ENCODE peak calls at places on chromosome 3, in four cellular contexts. One of them, this sample, is unnamed.

GRCh38 chr3:63824309-63824708 is 5.2 kb downstream of the C3orf49 start:
- DNase-seq in hippocampal formation: no peak
- DNase-seq in stimulated activated naive CD8-positive, alpha-beta T cell treated with anti-CD3 and anti-CD28 coated beads, Interleukin-15, amount 100 ng/mL, for 72 hours: no peak
- DNase-seq in LoVo: no peak
- DNase-seq in this sample: peak

GRCh38 chr3:134949150-134949549 is 154.1 kb downstream of the EPHB1 start:
- DNase-seq in hippocampal formation: no peak
- DNase-seq in stimulated activated naive CD8-positive, alpha-beta T cell treated with anti-CD3 and anti-CD28 coated beads, Interleukin-15, amount 100 ng/mL, for 72 hours: no peak
- DNase-seq in LoVo: no peak
- DNase-seq in this sample: no peak

GRCh38 chr3:129211772-129212171 is 28.1 kb upstream of the CNBP start:
- DNase-seq in hippocampal formation: no peak
- DNase-seq in stimulated activated naive CD8-positive, alpha-beta T cell treated with anti-CD3 and anti-CD28 coated beads, Interleukin-15, amount 100 ng/mL, for 72 hours: no peak
- DNase-seq in LoVo: peak
- DNase-seq in this sample: peak

GRCh38 chr3:145739926-145740325 is 421.1 kb downstream of the PLOD2 start:
- DNase-seq in stimulated activated naive CD8-positive, alpha-beta T cell treated with anti-CD3 and anti-CD28 coated beads, Interleukin-15, amount 100 ng/mL, for 72 hours: no peak
- DNase-seq in LoVo: no peak
- DNase-seq in hippocampal formation: no peak
- DNase-seq in this sample: no peak

GRCh38 chr3:188832961-188833615 is 338.7 kb upstream of the TPRG1 start:
- DNase-seq in hippocampal formation: no peak
- DNase-seq in LoVo: no peak
- DNase-seq in stimulated activated naive CD8-positive, alpha-beta T cell treated with anti-CD3 and anti-CD28 coated beads, Interleukin-15, amount 100 ng/mL, for 72 hours: no peak
- DNase-seq in this sample: no peak

GRCh38 chr3:186109897-186110803 is 1.3 kb upstream of the ETV5 start:
- DNase-seq in hippocampal formation: no peak
- DNase-seq in LoVo: peak
- DNase-seq in stimulated activated naive CD8-positive, alpha-beta T cell treated with anti-CD3 and anti-CD28 coated beads, Interleukin-15, amount 100 ng/mL, for 72 hours: peak
- DNase-seq in this sample: peak

GRCh38 chr3:123641505-123641904 is 56.7 kb upstream of the HACD2 start:
- DNase-seq in hippocampal formation: no peak
- DNase-seq in LoVo: no peak
- DNase-seq in stimulated activated naive CD8-positive, alpha-beta T cell treated with anti-CD3 and anti-CD28 coated beads, Interleukin-15, amount 100 ng/mL, for 72 hours: no peak
- DNase-seq in this sample: no peak

GRCh38 chr3:148852271-148853000 is 12.7 kb upstream of the CPA3 start:
- DNase-seq in stimulated activated naive CD8-positive, alpha-beta T cell treated with anti-CD3 and anti-CD28 coated beads, Interleukin-15, amount 100 ng/mL, for 72 hours: no peak
- DNase-seq in LoVo: no peak
- DNase-seq in hippocampal formation: no peak
- DNase-seq in this sample: no peak

GRCh38 chr3:9396301-9396631 is 1.1 kb upstream of the SETD5 start:
- DNase-seq in LoVo: peak
- DNase-seq in stimulated activated naive CD8-positive, alpha-beta T cell treated with anti-CD3 and anti-CD28 coated beads, Interleukin-15, amount 100 ng/mL, for 72 hours: no peak
- DNase-seq in hippocampal formation: peak
- DNase-seq in this sample: peak

GRCh38 chr3:153260681-153261080 is 98.7 kb downstream of the RAP2B start:
- DNase-seq in hippocampal formation: no peak
- DNase-seq in LoVo: no peak
- DNase-seq in stimulated activated naive CD8-positive, alpha-beta T cell treated with anti-CD3 and anti-CD28 coated beads, Interleukin-15, amount 100 ng/mL, for 72 hours: no peak
- DNase-seq in this sample: no peak

GRCh38 chr3:50913279-50913678 is 238.6 kb downstream of the DOCK3 start:
- DNase-seq in hippocampal formation: no peak
- DNase-seq in LoVo: no peak
- DNase-seq in stimulated activated naive CD8-positive, alpha-beta T cell treated with anti-CD3 and anti-CD28 coated beads, Interleukin-15, amount 100 ng/mL, for 72 hours: no peak
- DNase-seq in this sample: no peak

GRCh38 chr3:123092243-123092642 is 25.4 kb downstream of the PDIA5 start:
- DNase-seq in hippocampal formation: no peak
- DNase-seq in stimulated activated naive CD8-positive, alpha-beta T cell treated with anti-CD3 and anti-CD28 coated beads, Interleukin-15, amount 100 ng/mL, for 72 hours: no peak
- DNase-seq in LoVo: no peak
- DNase-seq in this sample: no peak

GRCh38 chr3:8869613-8870012 is 93.7 kb downstream of the RAD18 start:
- DNase-seq in stimulated activated naive CD8-positive, alpha-beta T cell treated with anti-CD3 and anti-CD28 coated beads, Interleukin-15, amount 100 ng/mL, for 72 hours: no peak
- DNase-seq in LoVo: peak
- DNase-seq in hippocampal formation: no peak
- DNase-seq in this sample: peak

GRCh38 chr3:134040066-134040465 is 10.3 kb upstream of the SLCO2A1 start:
- DNase-seq in LoVo: no peak
- DNase-seq in stimulated activated naive CD8-positive, alpha-beta T cell treated with anti-CD3 and anti-CD28 coated beads, Interleukin-15, amount 100 ng/mL, for 72 hours: no peak
- DNase-seq in hippocampal formation: no peak
- DNase-seq in this sample: no peak

GRCh38 chr3:114659109-114660081 is 365.6 kb downstream of the TIGIT start:
- DNase-seq in hippocampal formation: no peak
- DNase-seq in stimulated activated naive CD8-positive, alpha-beta T cell treated with anti-CD3 and anti-CD28 coated beads, Interleukin-15, amount 100 ng/mL, for 72 hours: no peak
- DNase-seq in LoVo: no peak
- DNase-seq in this sample: no peak

GRCh38 chr3:38579551-38580449 is 69.7 kb downstream of the SCN5A start:
- DNase-seq in stimulated activated naive CD8-positive, alpha-beta T cell treated with anti-CD3 and anti-CD28 coated beads, Interleukin-15, amount 100 ng/mL, for 72 hours: no peak
- DNase-seq in LoVo: no peak
- DNase-seq in hippocampal formation: no peak
- DNase-seq in this sample: no peak

GRCh38 chr3:11078826-11079520 is 75.3 kb upstream of the HRH1 start:
- DNase-seq in stimulated activated naive CD8-positive, alpha-beta T cell treated with anti-CD3 and anti-CD28 coated beads, Interleukin-15, amount 100 ng/mL, for 72 hours: no peak
- DNase-seq in LoVo: no peak
- DNase-seq in hippocampal formation: no peak
- DNase-seq in this sample: no peak

GRCh38 chr3:105868450-105868744 is 415 bp downstream of the CBLB start:
- DNase-seq in stimulated activated naive CD8-positive, alpha-beta T cell treated with anti-CD3 and anti-CD28 coated beads, Interleukin-15, amount 100 ng/mL, for 72 hours: peak
- DNase-seq in hippocampal formation: no peak
- DNase-seq in LoVo: peak
- DNase-seq in this sample: peak

GRCh38 chr3:140748903-140749302 is 71.0 kb downstream of the TRIM42 start:
- DNase-seq in hippocampal formation: no peak
- DNase-seq in LoVo: no peak
- DNase-seq in stimulated activated naive CD8-positive, alpha-beta T cell treated with anti-CD3 and anti-CD28 coated beads, Interleukin-15, amount 100 ng/mL, for 72 hours: no peak
- DNase-seq in this sample: no peak

GRCh38 chr3:73294532-73294931 is 233.1 kb downstream of the EBLN2 start:
- DNase-seq in hippocampal formation: no peak
- DNase-seq in stimulated activated naive CD8-positive, alpha-beta T cell treated with anti-CD3 and anti-CD28 coated beads, Interleukin-15, amount 100 ng/mL, for 72 hours: no peak
- DNase-seq in LoVo: no peak
- DNase-seq in this sample: no peak

GRCh38 chr3:67094769-67095168 is 96.7 kb downstream of the KBTBD8 start:
- DNase-seq in LoVo: no peak
- DNase-seq in stimulated activated naive CD8-positive, alpha-beta T cell treated with anti-CD3 and anti-CD28 coated beads, Interleukin-15, amount 100 ng/mL, for 72 hours: no peak
- DNase-seq in hippocampal formation: no peak
- DNase-seq in this sample: no peak